ENCODE peak calls at places on chromosomes 1 and 21, in ten cellular contexts. R, U, P, F, A, O, G, M, V and W are unnamed samples.

GRCh38 chr1:18234790-18235242 is 127.2 kb downstream of the IGSF21 start:
- DNase-seq in R (peak; percentile 39), U (no peak), P (peak; percentile 3), F (peak; percentile 64), A (peak; percentile 18), O (no peak), G (no peak), M (no peak), V (peak; percentile 36), W (no peak)

GRCh38 chr1:68383092-68383491 is 66.7 kb downstream of the RPE65 start:
- DNase-seq in R (no peak), U (no peak), P (no peak), F (no peak), A (no peak), O (no peak), G (no peak), M (no peak), V (no peak), W (no peak)

GRCh38 chr1:202122639-202123335 is at the start of gene GPR37L1:
- DNase-seq in R (no peak), U (no peak), P (peak; percentile 50), F (peak; percentile 72), A (no peak), O (peak; percentile 32), G (peak; percentile 55), M (peak; percentile 36), V (no peak), W (no peak)

GRCh38 chr1:159821171-159821867 is 5.4 kb upstream of the SLAMF8 start:
- DNase-seq in R (peak; percentile 41), U (no peak), P (peak; percentile 47), F (no peak), A (no peak), O (no peak), G (no peak), M (peak; percentile 59), V (no peak), W (no peak)

GRCh38 chr1:7299329-7299799 is 471.7 kb upstream of the VAMP3 start:
- DNase-seq in R (no peak), U (no peak), P (peak; percentile 100), F (peak; percentile 89), A (peak; percentile 98), O (peak; percentile 98), G (peak; percentile 59), M (peak; percentile 99), V (peak; percentile 9), W (peak; percentile 99)

GRCh38 chr1:39003787-39004186 is 12.7 kb downstream of the AKIRIN1 start:
- DNase-seq in R (no peak), U (no peak), P (peak; percentile 33), F (no peak), A (no peak), O (peak; percentile 48), G (no peak), M (no peak), V (no peak), W (no peak)

GRCh38 chr1:198681831-198682756 is 43.3 kb downstream of the PTPRC start:
- DNase-seq in R (peak; percentile 92), U (peak; percentile 77), P (peak; percentile 93), F (peak; percentile 57), A (peak; percentile 97), O (peak; percentile 98), G (no peak), M (peak; percentile 98), V (peak; percentile 76), W (peak; percentile 88)

GRCh38 chr1:179824265-179824664 is 53.3 kb downstream of the TOR1AIP2 start:
- DNase-seq in R (no peak), U (no peak), P (no peak), F (no peak), A (no peak), O (no peak), G (no peak), M (no peak), V (no peak), W (no peak)

GRCh38 chr1:12167493-12168429 is 970 bp downstream of the TNFRSF1B start:
- DNase-seq in R (no peak), U (no peak), P (no peak), F (no peak), A (no peak), O (no peak), G (no peak), M (no peak), V (no peak), W (no peak)

GRCh38 chr1:12169442-12170135 is 2.8 kb downstream of the TNFRSF1B start:
- DNase-seq in R (no peak), U (no peak), P (no peak), F (no peak), A (no peak), O (no peak), G (no peak), M (no peak), V (no peak), W (no peak)

GRCh38 chr1:12170263-12170671 is 3.5 kb downstream of the TNFRSF1B start:
- DNase-seq in R (no peak), U (no peak), P (no peak), F (no peak), A (no peak), O (no peak), G (no peak), M (no peak), V (peak; percentile 70), W (no peak)

GRCh38 chr1:12166834-12167492 is at the start of gene TNFRSF1B:
- DNase-seq in R (peak; percentile 44), U (peak; percentile 70), P (peak; percentile 29), F (peak; percentile 75), A (no peak), O (peak; percentile 17), G (peak; percentile 82), M (no peak), V (peak; percentile 82), W (no peak)

DNA sequence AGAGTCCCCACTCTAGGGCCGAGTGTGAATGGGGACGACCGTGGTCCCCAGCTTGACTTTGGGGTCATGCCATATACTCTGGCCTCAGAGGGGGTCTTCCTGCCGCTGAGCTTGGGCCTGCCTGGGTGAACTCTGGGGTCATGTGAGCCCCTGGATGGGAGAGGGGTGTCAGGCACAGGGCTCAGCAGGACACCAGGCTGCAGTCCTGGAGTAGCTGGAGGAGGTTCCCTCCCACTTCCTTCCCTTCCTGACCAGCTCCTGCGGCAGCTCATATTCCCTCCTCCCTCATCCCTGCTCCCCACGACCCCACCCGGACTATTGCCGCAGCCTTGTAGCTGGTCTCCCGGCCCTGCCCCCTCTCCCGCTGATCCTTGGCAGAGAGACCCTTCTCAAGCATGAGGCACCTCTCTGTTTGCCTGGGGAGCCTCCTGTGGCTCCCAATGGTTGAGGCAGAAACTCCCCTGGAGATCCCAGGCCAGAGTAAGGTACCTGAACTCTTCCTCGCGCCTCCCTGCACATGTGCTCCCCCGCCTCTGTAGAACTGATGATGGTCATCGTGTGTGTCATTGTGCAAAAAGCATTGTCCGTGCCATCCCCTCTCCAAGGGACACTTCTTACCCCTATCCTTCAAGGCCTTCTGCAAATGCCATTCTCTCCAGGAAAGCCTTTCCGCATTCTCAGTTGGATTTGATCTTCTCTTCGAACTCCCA is 1.8 kb downstream of the TNFRSF1B start:
- DNase-seq in R (no peak), U (no peak), P (no peak), F (no peak), A (no peak), O (no peak), G (peak; percentile 45), M (no peak), V (no peak), W (no peak)
- H3K4me3 ChIP-seq in R (no peak overlapping the region), U (peak overlapping the region; percentile 91), P (peak overlapping the region; percentile 3), F (no peak overlapping the region), A (peak overlapping the region; percentile 53), O (peak overlapping the region; percentile 57), G (peak overlapping the region; percentile 90), M (peak overlapping the region; percentile 53), V (peak overlapping the region; percentile 95), W (peak overlapping the region; percentile 64)

GRCh38 chr21:16307256-16307655 is 577.5 kb downstream of the USP25 start:
- DNase-seq in R (no peak), U (no peak), P (no peak), F (no peak), A (no peak), O (no peak), G (no peak), M (peak; percentile 59), V (no peak), W (no peak)

GRCh38 chr21:16304700-16305099 is 574.9 kb downstream of the USP25 start:
- DNase-seq in R (no peak), U (no peak), P (no peak), F (no peak), A (no peak), O (no peak), G (no peak), M (peak; percentile 35), V (no peak), W (no peak)

GRCh38 chr21:16308269-16308668 is 578.5 kb downstream of the USP25 start:
- DNase-seq in R (no peak), U (no peak), P (peak; percentile 15), F (no peak), A (no peak), O (peak; percentile 81), G (no peak), M (peak; percentile 76), V (no peak), W (no peak)

GRCh38 chr21:16304189-16304588 is 574.4 kb downstream of the USP25 start:
- DNase-seq in R (no peak), U (no peak), P (no peak), F (no peak), A (no peak), O (no peak), G (no peak), M (peak; percentile 21), V (no peak), W (no peak)

DNA sequence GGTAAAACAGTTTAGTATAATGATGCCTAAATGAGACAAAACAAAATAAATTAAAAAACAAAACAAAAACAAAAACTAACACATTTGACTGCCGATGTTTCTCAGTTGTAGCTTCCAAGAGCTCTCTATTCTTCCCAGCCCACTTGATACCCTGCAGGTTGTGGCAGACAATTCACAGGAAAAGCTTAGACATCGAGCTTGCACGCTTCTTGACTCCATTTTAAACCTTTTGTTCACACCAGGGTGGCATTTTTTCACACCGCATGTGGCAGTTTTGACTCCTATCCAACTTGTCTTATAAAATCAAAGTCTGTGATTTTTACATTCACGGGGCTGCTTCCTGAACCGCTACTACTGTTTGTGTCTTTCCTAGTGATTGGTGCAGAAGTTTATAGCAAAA is 575.9 kb downstream of the USP25 start:
- DNase-seq in R (no peak), U (no peak), P (no peak), F (no peak), A (peak; percentile 18), O (peak; percentile 77), G (no peak), M (peak; percentile 73), V (no peak), W (no peak)
- H3K4me3 ChIP-seq in R (no peak overlapping the region), U (no peak overlapping the region), P (no peak overlapping the region), F (no peak overlapping the region), A (peak overlapping the region; percentile 27), O (no peak overlapping the region), G (no peak overlapping the region), M (peak overlapping the region; percentile 22), V (no peak overlapping the region), W (peak overlapping the region; percentile 13)

DNA sequence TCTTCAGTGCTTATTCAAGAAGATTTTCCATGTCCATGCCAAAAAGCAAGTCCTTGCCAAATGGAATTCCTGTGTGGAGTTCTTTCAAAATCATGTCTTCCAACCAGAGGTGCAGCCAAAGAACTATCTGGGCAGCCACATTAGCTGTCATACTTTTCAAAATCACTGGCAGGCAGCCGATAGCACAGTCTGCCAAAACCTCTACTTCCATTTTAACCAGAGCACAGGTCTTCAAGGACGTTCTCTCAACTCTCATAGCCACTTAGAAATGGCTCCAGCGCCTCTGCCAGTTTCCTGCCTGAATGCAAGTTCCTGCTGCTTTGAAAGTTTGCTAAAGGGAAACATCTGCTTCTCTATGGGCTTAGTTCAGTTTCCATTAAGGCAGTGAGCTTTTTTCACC is 975.7 kb upstream of the ADGRL4 start:
- DNase-seq in R (no peak), U (no peak), P (peak; percentile 83), F (peak; percentile 36), A (no peak), O (peak; percentile 88), G (peak; percentile 63), M (peak; percentile 73), V (no peak), W (peak; percentile 73)
- H3K4me3 ChIP-seq in R (no peak overlapping the region), U (no peak overlapping the region), P (no peak overlapping the region), F (no peak overlapping the region), A (no peak overlapping the region), O (no peak overlapping the region), G (no peak overlapping the region), M (no peak overlapping the region), V (no peak overlapping the region), W (no peak overlapping the region)

DNA sequence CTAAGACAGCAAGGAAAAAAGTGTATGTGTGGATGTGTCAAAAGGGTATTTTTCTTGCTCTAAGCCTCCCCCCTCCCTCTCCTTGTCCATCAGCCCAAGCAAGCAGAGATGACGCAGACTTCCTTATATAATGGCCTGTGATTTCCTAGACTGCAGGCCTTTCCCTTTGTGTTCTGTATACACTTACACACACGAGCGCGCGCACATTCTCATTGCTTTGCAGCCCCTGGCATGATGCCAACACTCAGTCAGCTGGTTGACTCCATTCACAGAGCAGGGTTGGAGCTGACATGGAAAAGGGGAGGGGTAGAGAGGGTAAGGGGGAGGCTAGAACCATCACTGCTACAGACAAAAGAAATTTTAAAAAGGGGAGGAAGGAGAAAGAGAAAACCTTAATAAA is 41.8 kb downstream of the GATAD2B start:
- DNase-seq in R (peak; percentile 19), U (no peak), P (peak; percentile 98), F (peak; percentile 93), A (peak; percentile 97), O (peak; percentile 94), G (peak; percentile 81), M (peak; percentile 96), V (peak; percentile 87), W (peak; percentile 93)
- H3K4me3 ChIP-seq in R (no peak overlapping the region), U (no peak overlapping the region), P (peak overlapping the region; percentile 46), F (no peak overlapping the region), A (peak overlapping the region; percentile 47), O (peak overlapping the region; percentile 40), G (no peak overlapping the region), M (peak overlapping the region; percentile 36), V (no peak overlapping the region), W (peak overlapping the region; percentile 34)